ENCODE peak calls at places on chromosome X, in four cellular contexts. J, F, Y and M are unnamed samples.

GRCh38 chrX:150504399-150505186 is 63.8 kb upstream of the MTM1 start:
- DNase-seq in J (no peak), F (peak), Y (no peak), M (no peak)

GRCh38 chrX:107825698-107826285 is at the start of gene MID2:
- DNase-seq in J (peak), F (peak), Y (peak), M (peak)

GRCh38 chrX:55716937-55717336 is 612 bp upstream of the RRAGB start:
- DNase-seq in J (no peak), F (no peak), Y (no peak), M (no peak)

GRCh38 chrX:41377624-41378023 is 43.7 kb downstream of the DDX3X start:
- DNase-seq in J (no peak), F (no peak), Y (no peak), M (no peak)

GRCh38 chrX:42491145-42491907 is 286.6 kb downstream of the PPP1R2C start:
- DNase-seq in J (no peak), F (no peak), Y (no peak), M (no peak)

GRCh38 chrX:11329016-11329415 is 35.8 kb downstream of the AMELX start:
- DNase-seq in J (no peak), F (no peak), Y (peak), M (no peak)

GRCh38 chrX:106952988-106953387 is 32.8 kb downstream of the CLDN2 start:
- DNase-seq in J (no peak), F (no peak), Y (no peak), M (no peak)

GRCh38 chrX:20547649-20548051 is 280.9 kb upstream of the RPS6KA3 start:
- DNase-seq in J (no peak), F (no peak), Y (peak), M (no peak)

GRCh38 chrX:57134702-57135101 is 2.5 kb downstream of the SPIN2A start:
- DNase-seq in J (no peak), F (no peak), Y (peak), M (no peak)

GRCh38 chrX:133005038-133005437 is 46.6 kb upstream of the HS6ST2 start:
- DNase-seq in J (no peak), F (peak), Y (peak), M (peak)

GRCh38 chrX:105543271-105543670 is 279.1 kb upstream of the NRK start:
- DNase-seq in J (no peak), F (no peak), Y (no peak), M (peak)

GRCh38 chrX:2498781-2499302 is 1.9 kb downstream of the DHRSX start:
- DNase-seq in J (no peak), F (peak), Y (no peak), M (peak)

GRCh38 chrX:14798805-14799397 is 74.0 kb downstream of the FANCB start:
- DNase-seq in J (no peak), F (no peak), Y (no peak), M (no peak)

GRCh38 chrX:46447384-46447783 is 97.8 kb downstream of the ZNF674 start:
- DNase-seq in J (no peak), F (no peak), Y (no peak), M (no peak)

GRCh38 chrX:97691901-97692455 is 808.3 kb downstream of the RPA4 start:
- DNase-seq in J (no peak), F (peak), Y (no peak), M (no peak)

GRCh38 chrX:133981908-133982307 is 3.5 kb downstream of the GPC3 start:
- DNase-seq in J (no peak), F (no peak), Y (no peak), M (no peak)

GRCh38 chrX:46758163-46758955 is 559 bp downstream of the SLC9A7 start:
- DNase-seq in J (no peak), F (no peak), Y (peak), M (peak)

GRCh38 chrX:71056857-71057256 is 11.3 kb downstream of the SNX12 start:
- DNase-seq in J (no peak), F (no peak), Y (no peak), M (no peak)